ENCODE peak calls at places on chromosomes 11 and 22, in four cellular contexts. One of them, this sample, is unnamed.

GRCh38 chr11:123194308-123195181 is 503 bp downstream of the CLMP start:
- DNase-seq in stimulated activated CD4-positive, alpha-beta T cell treated with anti-CD3 and anti-CD28 coated beads, TNF-alpha, amount 100 ng/mL, for 24 hours: no peak
- DNase-seq in AG04450: no peak
- DNase-seq in A549: peak
- DNase-seq in this sample: peak

GRCh38 chr22:28283025-28283654 is 364.1 kb upstream of the PITPNB start:
- DNase-seq in stimulated activated CD4-positive, alpha-beta T cell treated with anti-CD3 and anti-CD28 coated beads, TNF-alpha, amount 100 ng/mL, for 24 hours: no peak
- DNase-seq in AG04450: no peak
- DNase-seq in A549: no peak
- DNase-seq in this sample: no peak

GRCh38 chr11:72568861-72569260 is 105.4 kb downstream of the PDE2A start:
- DNase-seq in AG04450: no peak
- DNase-seq in stimulated activated CD4-positive, alpha-beta T cell treated with anti-CD3 and anti-CD28 coated beads, TNF-alpha, amount 100 ng/mL, for 24 hours: no peak
- DNase-seq in A549: no peak
- DNase-seq in this sample: no peak

GRCh38 chr11:73875840-73876239 is 806 bp downstream of the COA4 start:
- DNase-seq in stimulated activated CD4-positive, alpha-beta T cell treated with anti-CD3 and anti-CD28 coated beads, TNF-alpha, amount 100 ng/mL, for 24 hours: no peak
- DNase-seq in A549: no peak
- DNase-seq in AG04450: no peak
- DNase-seq in this sample: peak

GRCh38 chr11:94543695-94544581 is at the start of gene FUT4:
- DNase-seq in A549: peak
- DNase-seq in AG04450: peak
- DNase-seq in stimulated activated CD4-positive, alpha-beta T cell treated with anti-CD3 and anti-CD28 coated beads, TNF-alpha, amount 100 ng/mL, for 24 hours: peak
- DNase-seq in this sample: peak

GRCh38 chr11:100774859-100775258 is 87.8 kb downstream of the ARHGAP42 start:
- DNase-seq in A549: no peak
- DNase-seq in stimulated activated CD4-positive, alpha-beta T cell treated with anti-CD3 and anti-CD28 coated beads, TNF-alpha, amount 100 ng/mL, for 24 hours: no peak
- DNase-seq in AG04450: no peak
- DNase-seq in this sample: no peak

GRCh38 chr22:49469896-49470740 is 357.6 kb downstream of the BRD1 start:
- DNase-seq in AG04450: no peak
- DNase-seq in stimulated activated CD4-positive, alpha-beta T cell treated with anti-CD3 and anti-CD28 coated beads, TNF-alpha, amount 100 ng/mL, for 24 hours: no peak
- DNase-seq in A549: no peak
- DNase-seq in this sample: no peak

GRCh38 chr11:127345819-127346459 is 345.4 kb upstream of the KIRREL3 start:
- DNase-seq in stimulated activated CD4-positive, alpha-beta T cell treated with anti-CD3 and anti-CD28 coated beads, TNF-alpha, amount 100 ng/mL, for 24 hours: no peak
- DNase-seq in AG04450: no peak
- DNase-seq in A549: peak
- DNase-seq in this sample: no peak

GRCh38 chr22:19708323-19709011 is 5.8 kb upstream of the SEPTIN5 start:
- DNase-seq in stimulated activated CD4-positive, alpha-beta T cell treated with anti-CD3 and anti-CD28 coated beads, TNF-alpha, amount 100 ng/mL, for 24 hours: no peak
- DNase-seq in A549: no peak
- DNase-seq in AG04450: no peak
- DNase-seq in this sample: no peak

GRCh38 chr22:21823740-21824438 is 43.6 kb downstream of the MAPK1 start:
- DNase-seq in stimulated activated CD4-positive, alpha-beta T cell treated with anti-CD3 and anti-CD28 coated beads, TNF-alpha, amount 100 ng/mL, for 24 hours: no peak
- DNase-seq in AG04450: no peak
- DNase-seq in A549: no peak
- DNase-seq in this sample: no peak

GRCh38 chr11:77152846-77153245 is 24.8 kb downstream of the MYO7A start:
- DNase-seq in AG04450: no peak
- DNase-seq in A549: no peak
- DNase-seq in stimulated activated CD4-positive, alpha-beta T cell treated with anti-CD3 and anti-CD28 coated beads, TNF-alpha, amount 100 ng/mL, for 24 hours: no peak
- DNase-seq in this sample: no peak

GRCh38 chr11:134252539-134253188 is 488 bp downstream of the THYN1 start:
- DNase-seq in stimulated activated CD4-positive, alpha-beta T cell treated with anti-CD3 and anti-CD28 coated beads, TNF-alpha, amount 100 ng/mL, for 24 hours: no peak
- DNase-seq in AG04450: no peak
- DNase-seq in A549: peak
- DNase-seq in this sample: no peak

GRCh38 chr11:79564288-79564925 is 123.6 kb upstream of the TENM4 start:
- DNase-seq in stimulated activated CD4-positive, alpha-beta T cell treated with anti-CD3 and anti-CD28 coated beads, TNF-alpha, amount 100 ng/mL, for 24 hours: no peak
- DNase-seq in A549: no peak
- DNase-seq in AG04450: no peak
- DNase-seq in this sample: no peak

GRCh38 chr22:33873186-33873585 is 47.1 kb downstream of the LARGE1 start:
- DNase-seq in AG04450: no peak
- DNase-seq in stimulated activated CD4-positive, alpha-beta T cell treated with anti-CD3 and anti-CD28 coated beads, TNF-alpha, amount 100 ng/mL, for 24 hours: no peak
- DNase-seq in A549: no peak
- DNase-seq in this sample: no peak

GRCh38 chr22:45006873-45007246 is 2.9 kb downstream of the PHF21B start:
- DNase-seq in A549: no peak
- DNase-seq in AG04450: no peak
- DNase-seq in stimulated activated CD4-positive, alpha-beta T cell treated with anti-CD3 and anti-CD28 coated beads, TNF-alpha, amount 100 ng/mL, for 24 hours: no peak
- DNase-seq in this sample: no peak

GRCh38 chr11:57310630-57311086 is 14.1 kb downstream of the TNKS1BP1 start:
- DNase-seq in A549: no peak
- DNase-seq in AG04450: no peak
- DNase-seq in stimulated activated CD4-positive, alpha-beta T cell treated with anti-CD3 and anti-CD28 coated beads, TNF-alpha, amount 100 ng/mL, for 24 hours: no peak
- DNase-seq in this sample: no peak

GRCh38 chr11:126640186-126640585 is 284.7 kb downstream of the ST3GAL4 start:
- DNase-seq in stimulated activated CD4-positive, alpha-beta T cell treated with anti-CD3 and anti-CD28 coated beads, TNF-alpha, amount 100 ng/mL, for 24 hours: no peak
- DNase-seq in A549: no peak
- DNase-seq in AG04450: no peak
- DNase-seq in this sample: no peak

GRCh38 chr11:72038491-72038890 is 39.8 kb downstream of the IL18BP start:
- DNase-seq in AG04450: peak
- DNase-seq in A549: no peak
- DNase-seq in stimulated activated CD4-positive, alpha-beta T cell treated with anti-CD3 and anti-CD28 coated beads, TNF-alpha, amount 100 ng/mL, for 24 hours: no peak
- DNase-seq in this sample: no peak

GRCh38 chr11:9660886-9661285 is 3.0 kb upstream of the SWAP70 start:
- DNase-seq in A549: peak
- DNase-seq in AG04450: no peak
- DNase-seq in stimulated activated CD4-positive, alpha-beta T cell treated with anti-CD3 and anti-CD28 coated beads, TNF-alpha, amount 100 ng/mL, for 24 hours: no peak
- DNase-seq in this sample: peak

This sample was measured in PC-9.